ENCODE peak calls at places on chromosomes 5 and 9, in five cellular contexts. Q is T-helper 1 cell, U is NCI-H1092, Z is GM13977, F is neural crest cell. M is an unnamed sample.

GRCh38 chr5:78648359-78649219 is at the start of gene LHFPL2:
- DNase-seq in Q (peak; percentile 12), U (peak; percentile 25), Z (peak; percentile 87), F (peak; percentile 81), M (no peak)

GRCh38 chr5:176884571-176884890 is 14.6 kb downstream of the HK3 start:
- DNase-seq in Q (no peak), U (no peak), Z (no peak), F (no peak), M (no peak)

GRCh38 chr5:7811715-7812114 is 39.2 kb downstream of the CFAP90 start:
- DNase-seq in Q (no peak), U (no peak), Z (no peak), F (no peak), M (no peak)

GRCh38 chr5:179762781-179763176 is 30.2 kb downstream of the MAML1 start:
- DNase-seq in Q (no peak), U (no peak), Z (no peak), F (no peak), M (no peak)

GRCh38 chr5:132022737-132023136 is 11.3 kb upstream of the ACSL6 start:
- DNase-seq in Q (no peak), U (no peak), Z (no peak), F (no peak), M (no peak)

GRCh38 chr5:173611706-173612105 is 4.7 kb downstream of the BOD1 start:
- DNase-seq in Q (no peak), U (no peak), Z (no peak), F (no peak), M (no peak)

GRCh38 chr5:150302301-150303069 is at the start of gene ARSI:
- DNase-seq in Q (no peak), U (no peak), Z (no peak), F (no peak), M (no peak)

GRCh38 chr9:127397722-127398647 is 1.0 kb downstream of the SLC2A8 start:
- DNase-seq in Q (no peak), U (peak; percentile 6), Z (peak; percentile 44), F (peak; percentile 35), M (no peak)

GRCh38 chr9:99859395-99859980 is 37.8 kb downstream of the NR4A3 start:
- DNase-seq in Q (no peak), U (no peak), Z (no peak), F (peak; percentile 5), M (no peak)

GRCh38 chr9:16213781-16214515 is 656.5 kb downstream of the BNC2 start:
- DNase-seq in Q (no peak), U (peak; percentile 81), Z (no peak), F (no peak), M (no peak)

GRCh38 chr9:129745186-129745585 is 7.7 kb downstream of the PTGES start:
- DNase-seq in Q (no peak), U (no peak), Z (no peak), F (no peak), M (no peak)

GRCh38 chr5:31722111-31722510 is 83.2 kb downstream of the PDZD2 start:
- DNase-seq in Q (no peak), U (no peak), Z (no peak), F (no peak), M (no peak)

GRCh38 chr9:92097997-92098482 is 17.2 kb downstream of the SPTLC1 start:
- DNase-seq in Q (peak; percentile 25), U (no peak), Z (no peak), F (no peak), M (peak; percentile 76)

GRCh38 chr5:59152701-59153245 is 569.9 kb downstream of the RAB3C start:
- DNase-seq in Q (no peak), U (no peak), Z (no peak), F (no peak), M (peak; percentile 73)

GRCh38 chr9:37512439-37512838 is 26.7 kb downstream of the POLR1E start:
- DNase-seq in Q (no peak), U (no peak), Z (no peak), F (no peak), M (no peak)

GRCh38 chr9:77554706-77555105 is 93.4 kb downstream of the GNA14 start:
- DNase-seq in Q (no peak), U (no peak), Z (no peak), F (no peak), M (no peak)

GRCh38 chr5:10649518-10650410 is 85.9 kb downstream of the ANKRD33B start:
- DNase-seq in Q (no peak), U (no peak), Z (no peak), F (no peak), M (no peak)

GRCh38 chr5:175464414-175465233 is 13.7 kb upstream of the SFXN1 start:
- DNase-seq in Q (peak; percentile 26), U (peak; percentile 48), Z (no peak), F (peak; percentile 70), M (no peak)

GRCh38 chr5:53027913-53028312 is 38.8 kb downstream of the ITGA2 start:
- DNase-seq in Q (no peak), U (no peak), Z (no peak), F (no peak), M (no peak)

GRCh38 chr9:134168731-134169130 is 4.4 kb upstream of the RNU6ATAC start:
- DNase-seq in Q (no peak), U (no peak), Z (no peak), F (no peak), M (no peak)

GRCh38 chr9:82987790-82988189 is 75.2 kb downstream of the RASEF start:
- DNase-seq in Q (no peak), U (no peak), Z (no peak), F (no peak), M (no peak)

GRCh38 chr5:161086456-161086855 is 234.4 kb upstream of the ATP10B start:
- DNase-seq in Q (no peak), U (no peak), Z (no peak), F (no peak), M (no peak)

GRCh38 chr9:37953775-37954437 is 50.0 kb upstream of the SLC25A51 start:
- DNase-seq in Q (no peak), U (no peak), Z (peak; percentile 79), F (no peak), M (no peak)

GRCh38 chr5:43386960-43387362 is 25.2 kb downstream of the CCL28 start:
- DNase-seq in Q (no peak), U (no peak), Z (peak; percentile 33), F (no peak), M (no peak)

GRCh38 chr5:170552486-170553122 is 48.8 kb downstream of the KCNIP1 start:
- DNase-seq in Q (no peak), U (no peak), Z (no peak), F (peak; percentile 9), M (peak; percentile 59)

GRCh38 chr9:38371495-38371894 is 21.0 kb upstream of the ALDH1B1 start:
- DNase-seq in Q (no peak), U (peak; percentile 71), Z (peak; percentile 75), F (no peak), M (no peak)

GRCh38 chr5:69224520-69224919 is 10.2 kb upstream of the CDK7 start:
- DNase-seq in Q (no peak), U (no peak), Z (no peak), F (no peak), M (no peak)

GRCh38 chr5:148984333-148984732 is 78.5 kb downstream of the SH3TC2 start:
- DNase-seq in Q (no peak), U (no peak), Z (no peak), F (no peak), M (no peak)

GRCh38 chr9:81190659-81191058 is 498.7 kb downstream of the TLE1 start:
- DNase-seq in Q (no peak), U (no peak), Z (no peak), F (no peak), M (no peak)

GRCh38 chr5:154316223-154316967 is 125.9 kb downstream of the GALNT10 start:
- DNase-seq in Q (no peak), U (no peak), Z (no peak), F (no peak), M (no peak)

GRCh38 chr5:73678807-73679206 is 52.8 kb downstream of the ARHGEF28 start:
- DNase-seq in Q (no peak), U (no peak), Z (no peak), F (no peak), M (no peak)

GRCh38 chr9:126327016-126327749 is 554 bp downstream of the MVB12B start:
- DNase-seq in Q (no peak), U (no peak), Z (no peak), F (no peak), M (no peak)

GRCh38 chr9:120688758-120689157 is 25.5 kb downstream of the MEGF9 start:
- DNase-seq in Q (no peak), U (no peak), Z (no peak), F (no peak), M (no peak)

M was measured in foreskin melanocyte.